ENCODE peak calls at places on chromosomes 11 and 22, in five cellular contexts. R is HepG2, F is A549, E is GM12878, S is K562. L is an unnamed sample.

GRCh38 chr22:26429458-26430238 is 588 bp downstream of the ASPHD2 start:
- DNase-seq in R (no peak), F (no peak), E (no peak), S (no peak), L (no peak)

GRCh38 chr11:7595951-7596350 is 77.3 kb downstream of the CYB5R2 start:
- DNase-seq in R (no peak), F (no peak), E (no peak), S (no peak), L (no peak)

GRCh38 chr11:78801161-78801884 is 226.7 kb upstream of the NARS2 start:
- DNase-seq in R (no peak), F (no peak), E (no peak), S (no peak), L (no peak)

GRCh38 chr11:11243790-11244469 is 109.1 kb downstream of the CSNK2A3 start:
- DNase-seq in R (no peak), F (peak), E (no peak), S (peak), L (peak)

GRCh38 chr22:46408568-46409506 is 73.3 kb downstream of the TRMU start:
- DNase-seq in R (no peak), F (no peak), E (no peak), S (no peak), L (no peak)

GRCh38 chr11:118610773-118611432 is 3.5 kb downstream of the PHLDB1 start:
- DNase-seq in R (peak), F (peak), E (no peak), S (peak), L (peak)

GRCh38 chr11:96483550-96483949 is 93.7 kb downstream of the JRKL start:
- DNase-seq in R (no peak), F (no peak), E (no peak), S (peak), L (no peak)

GRCh38 chr22:50134481-50134880 is 36.0 kb upstream of the PANX2 start:
- DNase-seq in R (no peak), F (no peak), E (no peak), S (no peak), L (no peak)

GRCh38 chr11:83613767-83614121 is 327.6 kb upstream of the CCDC90B start:
- DNase-seq in R (no peak), F (no peak), E (no peak), S (no peak), L (no peak)

GRCh38 chr11:26951849-26952515 is 41.9 kb upstream of the FIBIN start:
- DNase-seq in R (no peak), F (no peak), E (no peak), S (no peak), L (no peak)

GRCh38 chr22:50308597-50308935 is 1.1 kb upstream of the PLXNB2 start:
- DNase-seq in R (peak), F (no peak), E (no peak), S (peak), L (no peak)

GRCh38 chr11:47587733-47588326 is 1.4 kb downstream of the FAM180B start:
- DNase-seq in R (no peak), F (no peak), E (no peak), S (no peak), L (no peak)

GRCh38 chr22:29938285-29938693 is 55.3 kb downstream of the MTMR3 start:
- DNase-seq in R (no peak), F (no peak), E (peak), S (peak), L (no peak)

GRCh38 chr11:59273008-59273841 is 60.5 kb upstream of the MPEG1 start:
- DNase-seq in R (no peak), F (no peak), E (peak), S (no peak), L (no peak)

GRCh38 chr11:101034076-101034475 is 95.5 kb downstream of the PGR start:
- DNase-seq in R (no peak), F (no peak), E (no peak), S (no peak), L (no peak)

GRCh38 chr11:11416502-11416901 is 63.5 kb upstream of the CSNK2A3 start:
- DNase-seq in R (no peak), F (no peak), E (no peak), S (no peak), L (no peak)

GRCh38 chr11:83979593-83979992 is 693.4 kb upstream of the CCDC90B start:
- DNase-seq in R (no peak), F (no peak), E (no peak), S (no peak), L (no peak)

GRCh38 chr11:69276165-69276564 is 17.8 kb upstream of the MYEOV start:
- DNase-seq in R (no peak), F (no peak), E (no peak), S (no peak), L (no peak)

GRCh38 chr11:95767498-95767897 is 22.1 kb downstream of the FAM76B start:
- DNase-seq in R (no peak), F (no peak), E (no peak), S (no peak), L (no peak)

GRCh38 chr11:47453365-47453764 is 4.4 kb upstream of the RAPSN start:
- DNase-seq in R (no peak), F (no peak), E (no peak), S (peak), L (no peak)

GRCh38 chr11:30000986-30001385 is 15.8 kb downstream of the KCNA4 start:
- DNase-seq in R (no peak), F (no peak), E (no peak), S (no peak), L (no peak)

GRCh38 chr11:504053-504993 is 2.7 kb downstream of the RNH1 start:
- DNase-seq in R (no peak), F (no peak), E (no peak), S (peak), L (no peak)

GRCh38 chr22:22928666-22929380 is 41.2 kb downstream of the IGLL5 start:
- DNase-seq in R (no peak), F (no peak), E (peak), S (peak), L (no peak)

GRCh38 chr11:76596652-76597051 is 73.9 kb downstream of the LRRC32 start:
- DNase-seq in R (no peak), F (no peak), E (no peak), S (no peak), L (no peak)

GRCh38 chr22:44311855-44312170 is 938 bp downstream of the SHISAL1 start:
- DNase-seq in R (no peak), F (no peak), E (no peak), S (no peak), L (no peak)

GRCh38 chr11:33701831-33702230 is 1.2 kb upstream of the C11orf91 start:
- DNase-seq in R (no peak), F (no peak), E (no peak), S (no peak), L (no peak)

GRCh38 chr11:20355221-20356219 is 8.0 kb upstream of the HTATIP2 start:
- DNase-seq in R (peak), F (peak), E (no peak), S (peak), L (no peak)

GRCh38 chr11:6928916-6929315 is 2.7 kb downstream of the ZNF215 start:
- DNase-seq in R (no peak), F (no peak), E (no peak), S (no peak), L (no peak)

GRCh38 chr11:34441814-34442213 is 3.1 kb downstream of the CAT start:
- DNase-seq in R (no peak), F (no peak), E (no peak), S (no peak), L (no peak)

GRCh38 chr22:46297151-46297819 is 615 bp downstream of the GTSE1 start:
- DNase-seq in R (peak), F (no peak), E (no peak), S (peak), L (no peak)

GRCh38 chr11:46300270-46300669 is 22.8 kb downstream of the CREB3L1 start:
- DNase-seq in R (no peak), F (no peak), E (no peak), S (no peak), L (no peak)

GRCh38 chr22:27992294-27993165 is 73.5 kb upstream of the PITPNB start:
- DNase-seq in R (no peak), F (no peak), E (no peak), S (no peak), L (no peak)

GRCh38 chr22:49647346-49648026 is 180.2 kb downstream of the BRD1 start:
- DNase-seq in R (no peak), F (peak), E (no peak), S (no peak), L (no peak)

GRCh38 chr11:75388386-75389275 is 10.7 kb upstream of the RPS3 start:
- DNase-seq in R (peak), F (peak), E (no peak), S (peak), L (peak)

GRCh38 chr11:121929581-121929980 is 186.4 kb downstream of the BLID start:
- DNase-seq in R (peak), F (no peak), E (no peak), S (no peak), L (no peak)

GRCh38 chr22:45476814-45477213 is 25.9 kb upstream of the FBLN1 start:
- DNase-seq in R (peak), F (no peak), E (no peak), S (no peak), L (no peak)

GRCh38 chr11:84022221-84022620 is 736.1 kb upstream of the CCDC90B start:
- DNase-seq in R (no peak), F (no peak), E (no peak), S (no peak), L (no peak)

GRCh38 chr11:60625262-60625661 is 74.2 kb upstream of the MS4A8 start:
- DNase-seq in R (peak), F (no peak), E (no peak), S (peak), L (no peak)
- TF ChIP-seq HDAC2 in R (no peak), F (no peak), E (no peak), S (no peak), L (no peak)

GRCh38 chr11:93002380-93002779 is 32.9 kb downstream of the MTNR1B start:
- DNase-seq in R (no peak), F (no peak), E (no peak), S (no peak), L (no peak)

GRCh38 chr11:93005239-93005638 is 35.8 kb downstream of the MTNR1B start:
- DNase-seq in R (no peak), F (no peak), E (no peak), S (no peak), L (no peak)

GRCh38 chr11:93001812-93002211 is 32.4 kb downstream of the MTNR1B start:
- DNase-seq in R (no peak), F (no peak), E (no peak), S (no peak), L (no peak)

GRCh38 chr11:93000511-93001476 is 31.3 kb downstream of the MTNR1B start:
- DNase-seq in R (peak), F (peak), E (no peak), S (peak), L (no peak)
- TF ChIP-seq CHD2 in R (no peak), F (no peak), E (no peak), S (no peak), L (no peak)

GRCh38 chr22:36460202-36460601 is 21.2 kb downstream of the TXN2 start:
- DNase-seq in R (no peak), F (no peak), E (no peak), S (no peak), L (no peak)
- TF ChIP-seq HDAC2 in R (no peak), F (no peak), E (no peak), S (no peak), L (no peak)

GRCh38 chr11:72813740-72814138 is 472 bp upstream of the ATG16L2 start:
- DNase-seq in R (peak), F (peak), E (no peak), S (peak), L (no peak)
- TF ChIP-seq CHD2 in R (no peak), F (no peak), E (no peak), S (no peak), L (no peak)

GRCh38 chr11:65646288-65646734 is 8.4 kb downstream of the SIPA1 start:
- DNase-seq in R (no peak), F (no peak), E (no peak), S (no peak), L (no peak)

GRCh38 chr11:65645710-65646109 is 7.8 kb downstream of the SIPA1 start:
- DNase-seq in R (no peak), F (no peak), E (no peak), S (no peak), L (no peak)

GRCh38 chr11:65648997-65649491 is 11.1 kb downstream of the SIPA1 start:
- DNase-seq in R (no peak), F (no peak), E (no peak), S (no peak), L (no peak)

GRCh38 chr11:65644837-65645236 is 6.9 kb downstream of the SIPA1 start:
- DNase-seq in R (no peak), F (no peak), E (no peak), S (no peak), L (no peak)

GRCh38 chr11:65646921-65647701 is 9.2 kb downstream of the SIPA1 start:
- DNase-seq in R (no peak), F (peak), E (no peak), S (no peak), L (no peak)
- TF ChIP-seq HDAC2 in R (no peak), F (no peak), E (no peak), S (no peak), L (peak)